ENCODE peak calls at places on chromosomes 12 and 14, in ten cellular contexts. V is heart right ventricle, P is neural crest cell, L is upper lobe of left lung, H is Calu3, E is A549, O is glutamatergic neuron, N is lung, D is AG09309, A is pancreas. I is an unnamed sample.

GRCh38 chr12:59886131-59886751 is 290.4 kb downstream of the SLC16A7 start:
- DNase-seq in O (no peak), H (no peak), P (no peak), V (no peak), E (no peak), L (no peak), D (no peak), A (no peak), N (no peak), I (no peak)

GRCh38 chr12:101927999-101928398 is 50.6 kb downstream of the DRAM1 start:
- DNase-seq in E (no peak), V (no peak), A (no peak), L (no peak), N (no peak), H (no peak), P (no peak), O (no peak), D (no peak), I (no peak)

GRCh38 chr12:8987163-8987562 is 2.2 kb upstream of the KLRG1 start:
- DNase-seq in V (no peak), A (no peak), L (no peak), D (no peak), H (no peak), N (no peak), O (no peak), E (no peak), P (no peak), I (no peak)

GRCh38 chr14:79781882-79782281 is 429.4 kb downstream of the DIO2 start:
- DNase-seq in N (no peak), D (no peak), H (no peak), L (no peak), V (no peak), E (no peak), P (no peak), O (no peak), A (no peak), I (no peak)

GRCh38 chr12:54338682-54339296 is 13.9 kb downstream of the COPZ1 start:
- DNase-seq in L (no peak), N (no peak), D (no peak), A (no peak), O (no peak), V (no peak), H (no peak), P (no peak), E (no peak), I (no peak)

GRCh38 chr12:99131761-99132199 is 486.7 kb downstream of the APAF1 start:
- DNase-seq in N (no peak), A (peak), E (no peak), D (no peak), V (peak), H (no peak), P (peak), O (peak), L (peak), I (no peak)

GRCh38 chr12:125128806-125129571 is 63.8 kb downstream of the AACS start:
- DNase-seq in P (no peak), H (no peak), L (no peak), V (no peak), O (no peak), E (no peak), A (no peak), N (no peak), D (no peak), I (no peak)

GRCh38 chr12:52236386-52237050 is 3.5 kb downstream of the KRT7 start:
- DNase-seq in V (no peak), P (no peak), E (peak), N (no peak), H (no peak), A (no peak), O (no peak), L (no peak), D (no peak), I (no peak)

GRCh38 chr12:18320976-18321375 is 59.7 kb downstream of the PIK3C2G start:
- DNase-seq in N (no peak), A (no peak), D (no peak), H (no peak), E (no peak), O (no peak), L (no peak), V (no peak), P (no peak), I (no peak)

GRCh38 chr12:108623577-108623976 is 10.1 kb downstream of the SELPLG start:
- DNase-seq in A (no peak), N (no peak), O (no peak), V (no peak), D (no peak), H (no peak), L (no peak), E (no peak), P (no peak), I (no peak)

GRCh38 chr12:52300796-52301691 is 9.7 kb upstream of the KRT81 start:
- DNase-seq in O (no peak), A (no peak), D (no peak), L (no peak), E (no peak), H (no peak), V (no peak), P (no peak), N (no peak), I (no peak)

GRCh38 chr14:68362841-68363240 is 430.0 kb downstream of the ZFP36L1 start:
- DNase-seq in E (no peak), P (no peak), N (no peak), D (no peak), H (no peak), L (no peak), O (no peak), V (no peak), A (no peak), I (no peak)

GRCh38 chr14:61426048-61426447 is 104.7 kb downstream of the PRKCH start:
- DNase-seq in V (no peak), D (no peak), H (no peak), O (no peak), P (no peak), E (no peak), N (no peak), A (peak), L (no peak), I (no peak)

GRCh38 chr12:81644503-81644902 is 114.6 kb downstream of the PPFIA2 start:
- DNase-seq in L (no peak), E (peak), V (no peak), P (no peak), A (no peak), H (peak), D (no peak), O (no peak), N (no peak), I (no peak)
- TF ChIP-seq CTCF in L (peak), E (peak), V (peak), P (peak), A (peak), H (peak), D (peak), O (peak), N (peak), I (peak)

DNA sequence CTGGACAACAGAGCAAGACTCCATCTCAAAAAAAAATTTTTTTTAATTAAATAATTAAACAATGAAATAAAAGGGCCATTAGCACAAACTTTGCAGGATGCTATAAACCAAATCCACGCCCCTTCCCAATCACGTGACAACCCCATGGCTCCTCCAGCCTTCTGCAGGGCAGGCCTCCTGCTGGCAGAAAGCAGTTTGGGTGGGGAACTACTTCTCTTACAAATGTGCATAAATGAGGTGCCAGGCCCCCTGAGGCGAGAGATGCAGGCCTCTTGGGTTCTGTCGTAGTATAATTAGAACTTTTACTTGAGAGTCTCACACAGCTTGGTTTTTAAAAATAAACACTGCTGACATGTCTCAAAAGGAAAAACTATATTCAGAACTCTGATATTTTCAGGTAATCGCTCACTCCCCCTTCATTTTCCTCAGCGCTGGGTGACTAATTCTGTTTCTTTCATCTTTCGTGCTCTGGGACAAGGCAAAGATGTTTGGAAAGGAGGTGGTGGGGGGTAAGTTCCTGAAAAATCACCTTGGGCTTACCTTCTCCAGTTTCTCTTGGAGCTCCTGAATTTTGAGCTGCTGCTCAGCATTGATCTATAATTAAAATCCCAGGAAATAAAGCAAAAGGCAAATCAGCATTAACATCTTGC is 101.7 kb downstream of the CIT start:
- DNase-seq in L (no peak), H (no peak), V (no peak), A (no peak), E (no peak), D (no peak), P (no peak), O (no peak), N (no peak), I (no peak)
- TF ChIP-seq CTCF in L (no peak), H (no peak), V (no peak), A (no peak), E (no peak), D (no peak), P (no peak), O (no peak), N (no peak), I (no peak)

GRCh38 chr12:75289678-75290200 is 40.4 kb downstream of the CAPS2 start:
- DNase-seq in L (no peak), O (no peak), P (no peak), V (no peak), A (no peak), E (peak), N (no peak), H (no peak), D (no peak), I (no peak)
- TF ChIP-seq CTCF in L (no peak), O (peak), P (peak), V (no peak), A (no peak), E (peak), N (no peak), H (no peak), D (peak), I (no peak)

DNA sequence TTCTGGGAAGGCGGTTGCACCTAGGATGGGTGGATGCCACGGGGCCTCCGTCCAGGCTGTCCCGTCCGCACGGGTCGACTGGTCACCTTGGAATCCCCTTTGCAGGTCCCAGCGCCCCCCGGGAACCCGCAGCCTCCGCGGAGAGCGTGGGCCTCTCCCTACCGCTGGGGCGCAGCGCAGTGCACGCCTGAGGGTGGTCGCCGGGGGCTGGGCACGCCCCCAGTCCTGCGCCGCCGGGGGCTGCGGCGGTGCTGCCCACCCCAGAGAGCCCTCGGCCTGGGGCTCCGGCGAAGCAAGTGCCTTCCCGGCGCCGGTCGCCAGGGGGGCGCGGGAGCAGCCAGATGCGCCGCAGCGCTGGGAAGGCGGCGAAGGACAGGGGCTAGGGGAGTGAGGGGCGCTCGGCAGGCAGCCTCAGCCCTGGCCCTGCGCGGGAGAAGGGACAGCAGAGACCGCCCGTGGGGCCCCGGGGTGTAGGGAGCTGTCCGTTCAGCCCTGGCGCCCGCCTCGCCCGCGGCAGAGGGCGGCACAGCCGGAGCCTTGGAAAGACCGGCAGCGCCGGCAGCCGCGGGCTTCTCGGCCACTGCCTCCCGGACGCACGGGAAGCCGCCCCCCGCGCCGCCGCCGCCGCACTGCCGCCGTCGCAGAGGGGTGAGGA is 527 bp downstream of the ZDHHC22 start:
- DNase-seq in D (no peak), N (no peak), L (peak), P (peak), H (peak), V (no peak), O (peak), E (peak), A (no peak), I (no peak)
- TF ChIP-seq CTCF in D (no peak), N (no peak), L (peak), P (peak), H (peak), V (no peak), O (peak), E (peak), A (no peak), I (no peak)

GRCh38 chr12:6326316-6326959 is 15.4 kb downstream of the TNFRSF1A start:
- DNase-seq in N (no peak), H (peak), E (peak), L (no peak), O (peak), A (no peak), V (no peak), P (no peak), D (no peak), I (no peak)
- TF ChIP-seq CTCF in N (peak), H (peak), E (peak), L (peak), O (no peak), A (peak), V (peak), P (peak), D (peak), I (no peak)

DNA sequence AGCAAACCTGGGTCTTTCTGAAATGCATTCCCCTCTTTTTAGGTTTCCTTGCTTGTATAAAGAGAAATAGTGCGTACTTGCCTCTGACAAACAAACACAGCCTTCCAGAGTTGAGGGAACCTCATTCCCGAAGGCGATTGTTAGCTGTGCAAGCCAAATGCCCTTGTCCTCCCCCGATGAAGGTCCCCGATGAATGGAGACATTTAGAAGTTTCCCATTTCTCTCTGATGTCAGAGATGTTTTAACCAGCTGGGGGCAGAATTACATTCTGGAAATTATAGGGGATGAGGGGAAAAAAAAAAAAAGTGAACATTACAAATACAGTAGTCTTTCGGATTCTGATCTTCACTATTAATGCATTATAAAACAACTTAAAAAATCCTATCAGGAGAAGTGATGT is 366.8 kb downstream of the VRK1 start:
- DNase-seq in A (no peak), E (no peak), D (no peak), O (no peak), V (no peak), N (no peak), P (no peak), H (no peak), L (no peak), I (no peak)
- TF ChIP-seq CTCF in A (no peak), E (peak), D (no peak), O (no peak), V (no peak), N (no peak), P (no peak), H (no peak), L (no peak), I (no peak)

DNA sequence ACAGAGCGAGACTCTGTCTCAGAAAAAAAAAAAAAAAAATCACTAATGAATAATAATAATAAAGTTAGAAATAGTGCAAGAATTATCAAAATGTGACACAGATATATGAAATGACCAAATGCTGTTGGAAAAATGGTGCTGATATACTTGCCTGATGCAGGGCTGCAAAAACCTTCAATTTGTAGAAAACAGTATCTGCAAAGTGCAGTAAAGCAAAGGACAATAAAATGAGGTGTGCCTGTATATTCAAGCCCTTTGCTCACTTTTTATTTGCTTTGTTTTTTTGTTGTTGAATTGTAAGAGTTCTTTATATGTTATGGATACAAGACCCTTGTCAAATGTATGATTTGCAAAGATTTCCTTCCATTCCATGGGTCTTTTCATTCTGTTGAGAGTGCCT is 9.0 kb upstream of the PAPOLA start:
- DNase-seq in H (no peak), E (no peak), A (no peak), P (no peak), D (no peak), V (no peak), N (no peak), L (no peak), O (no peak), I (no peak)
- TF ChIP-seq CTCF in H (no peak), E (no peak), A (no peak), P (no peak), D (no peak), V (no peak), N (no peak), L (no peak), O (no peak), I (no peak)